ENCODE peak calls at places on chromosomes 13 and 19, in six cellular contexts. One of them, this sample, is unnamed.

GRCh38 chr19:2428756-2429711 is 1.6 kb upstream of the TIMM13 start:
- DNase-seq in H9: peak
- DNase-seq in trophoblast cell: no peak
- DNase-seq in H1: no peak
- DNase-seq in mesenchymal stem cell: no peak
- DNase-seq in IMR-90: no peak
- DNase-seq in this sample: no peak

GRCh38 chr19:45117666-45118065 is 24.7 kb downstream of the PPP1R37 start:
- DNase-seq in H9: no peak
- DNase-seq in trophoblast cell: no peak
- DNase-seq in H1: no peak
- DNase-seq in mesenchymal stem cell: no peak
- DNase-seq in IMR-90: no peak
- DNase-seq in this sample: no peak

GRCh38 chr13:41648314-41648935 is 191.1 kb downstream of the RGCC start:
- DNase-seq in H9: no peak
- DNase-seq in trophoblast cell: peak
- DNase-seq in H1: no peak
- DNase-seq in mesenchymal stem cell: peak
- DNase-seq in IMR-90: peak
- DNase-seq in this sample: no peak

GRCh38 chr19:50837300-50837699 is 3.9 kb upstream of the KLK15 start:
- DNase-seq in H9: no peak
- DNase-seq in trophoblast cell: no peak
- DNase-seq in H1: no peak
- DNase-seq in mesenchymal stem cell: no peak
- DNase-seq in IMR-90: no peak
- DNase-seq in this sample: no peak

GRCh38 chr13:22874839-22875238 is 305.9 kb upstream of the SGCG start:
- DNase-seq in H9: no peak
- DNase-seq in trophoblast cell: no peak
- DNase-seq in H1: no peak
- DNase-seq in mesenchymal stem cell: no peak
- DNase-seq in IMR-90: no peak
- DNase-seq in this sample: no peak

GRCh38 chr19:41939861-41940442 is 11.7 kb upstream of the ERFL start:
- DNase-seq in H9: no peak
- DNase-seq in trophoblast cell: no peak
- DNase-seq in H1: no peak
- DNase-seq in mesenchymal stem cell: no peak
- DNase-seq in IMR-90: no peak
- DNase-seq in this sample: no peak

GRCh38 chr19:32798201-32798600 is 71.4 kb downstream of the SLC7A9 start:
- DNase-seq in H9: no peak
- DNase-seq in trophoblast cell: no peak
- DNase-seq in H1: no peak
- DNase-seq in mesenchymal stem cell: no peak
- DNase-seq in IMR-90: no peak
- DNase-seq in this sample: no peak

GRCh38 chr19:48965806-48966540 is 864 bp downstream of the FTL start:
- DNase-seq in H9: peak
- DNase-seq in trophoblast cell: peak
- DNase-seq in H1: no peak
- DNase-seq in mesenchymal stem cell: peak
- DNase-seq in IMR-90: peak
- DNase-seq in this sample: peak

GRCh38 chr13:73849292-73849691 is 284.9 kb downstream of the KLF12 start:
- DNase-seq in H9: peak
- DNase-seq in trophoblast cell: peak
- DNase-seq in H1: peak
- DNase-seq in mesenchymal stem cell: peak
- DNase-seq in IMR-90: peak
- DNase-seq in this sample: peak

GRCh38 chr19:53905787-53906186 is 3.3 kb upstream of the CACNG7 start:
- DNase-seq in H9: no peak
- DNase-seq in trophoblast cell: no peak
- DNase-seq in H1: no peak
- DNase-seq in mesenchymal stem cell: no peak
- DNase-seq in IMR-90: no peak
- DNase-seq in this sample: no peak

GRCh38 chr19:33125929-33126388 is 6.0 kb upstream of the WDR88 start:
- DNase-seq in H9: peak
- DNase-seq in trophoblast cell: peak
- DNase-seq in H1: no peak
- DNase-seq in mesenchymal stem cell: peak
- DNase-seq in IMR-90: peak
- DNase-seq in this sample: peak

GRCh38 chr13:31162151-31163008 is 676 bp upstream of the HSPH1 start:
- DNase-seq in H9: peak
- DNase-seq in trophoblast cell: peak
- DNase-seq in H1: peak
- DNase-seq in mesenchymal stem cell: peak
- DNase-seq in IMR-90: peak
- DNase-seq in this sample: peak

GRCh38 chr19:46975918-46976782 is 43.5 kb upstream of the NPAS1 start:
- DNase-seq in H9: peak
- DNase-seq in trophoblast cell: peak
- DNase-seq in H1: peak
- DNase-seq in mesenchymal stem cell: peak
- DNase-seq in IMR-90: peak
- DNase-seq in this sample: peak

GRCh38 chr19:47510516-47511127 is 4.2 kb downstream of the NAPA start:
- DNase-seq in H9: no peak
- DNase-seq in trophoblast cell: no peak
- DNase-seq in H1: no peak
- DNase-seq in mesenchymal stem cell: no peak
- DNase-seq in IMR-90: no peak
- DNase-seq in this sample: no peak

GRCh38 chr19:50556236-50557008 is 11.8 kb downstream of the LRRC4B start:
- DNase-seq in H9: peak
- DNase-seq in trophoblast cell: peak
- DNase-seq in H1: peak
- DNase-seq in mesenchymal stem cell: peak
- DNase-seq in IMR-90: peak
- DNase-seq in this sample: peak

GRCh38 chr13:29594310-29594709 is 1.2 kb downstream of the SLC7A1 start:
- DNase-seq in H9: no peak
- DNase-seq in trophoblast cell: peak
- DNase-seq in H1: no peak
- DNase-seq in mesenchymal stem cell: peak
- DNase-seq in IMR-90: peak
- DNase-seq in this sample: peak

GRCh38 chr13:104984296-104984818 is 1551.1 kb downstream of the EFNB2 start:
- DNase-seq in H9: no peak
- DNase-seq in trophoblast cell: no peak
- DNase-seq in H1: no peak
- DNase-seq in mesenchymal stem cell: peak
- DNase-seq in IMR-90: peak
- DNase-seq in this sample: no peak

GRCh38 chr19:45876411-45877197 is 9.3 kb downstream of the IRF2BP1 start:
- DNase-seq in H9: peak
- DNase-seq in trophoblast cell: no peak
- DNase-seq in H1: no peak
- DNase-seq in mesenchymal stem cell: peak
- DNase-seq in IMR-90: peak
- DNase-seq in this sample: no peak

GRCh38 chr19:48330012-48330681 is 4.8 kb downstream of the EMP3 start:
- DNase-seq in H9: peak
- DNase-seq in trophoblast cell: peak
- DNase-seq in H1: no peak
- DNase-seq in mesenchymal stem cell: peak
- DNase-seq in IMR-90: no peak
- DNase-seq in this sample: peak

GRCh38 chr13:94674609-94675348 is 37.6 kb downstream of the SOX21 start:
- DNase-seq in H9: peak
- DNase-seq in trophoblast cell: peak
- DNase-seq in H1: no peak
- DNase-seq in mesenchymal stem cell: peak
- DNase-seq in IMR-90: peak
- DNase-seq in this sample: peak

GRCh38 chr13:113554333-113554700 is 30.2 kb upstream of the TFDP1 start:
- DNase-seq in H9: no peak
- DNase-seq in trophoblast cell: no peak
- DNase-seq in H1: no peak
- DNase-seq in mesenchymal stem cell: no peak
- DNase-seq in IMR-90: no peak
- DNase-seq in this sample: no peak

GRCh38 chr13:93882086-93882651 is 597.3 kb downstream of the DCT start:
- DNase-seq in H9: no peak
- DNase-seq in trophoblast cell: no peak
- DNase-seq in H1: no peak
- DNase-seq in mesenchymal stem cell: peak
- DNase-seq in IMR-90: peak
- DNase-seq in this sample: no peak

GRCh38 chr13:94182185-94182761 is 297.2 kb downstream of the DCT start:
- DNase-seq in H9: no peak
- DNase-seq in trophoblast cell: no peak
- DNase-seq in H1: no peak
- DNase-seq in mesenchymal stem cell: no peak
- DNase-seq in IMR-90: no peak
- DNase-seq in this sample: no peak

DNA sequence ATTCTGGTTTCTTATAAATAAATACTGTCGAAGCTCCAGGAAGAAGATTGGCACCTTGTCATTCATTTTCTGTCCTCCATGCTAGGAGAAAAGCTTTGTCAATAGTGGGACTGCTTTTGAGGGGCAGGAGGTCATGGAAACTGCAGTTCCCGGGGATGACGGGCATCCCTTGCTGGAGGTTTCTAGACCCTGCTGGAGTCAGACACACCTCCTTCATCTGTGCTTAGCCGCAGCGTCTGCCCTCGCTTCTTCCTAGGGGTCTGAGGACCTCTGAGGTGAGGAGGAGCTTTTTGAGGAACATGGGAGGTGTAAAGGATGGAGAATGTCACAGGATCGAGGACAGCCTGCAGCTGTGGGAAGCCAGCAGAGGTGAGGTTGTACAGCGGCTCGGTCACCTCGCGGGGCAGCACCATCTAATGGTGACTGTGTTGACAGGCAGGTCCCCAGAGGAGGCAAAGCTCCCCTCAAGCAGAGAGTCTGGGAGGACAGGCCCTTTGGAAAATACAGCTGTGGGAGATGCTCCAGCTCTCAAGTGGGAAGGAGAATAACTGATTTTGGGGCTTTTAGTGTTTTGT is 172.7 kb upstream of the RNF113B start:
- DNase-seq in H9: peak
- DNase-seq in trophoblast cell: peak
- DNase-seq in H1: no peak
- DNase-seq in mesenchymal stem cell: no peak
- DNase-seq in IMR-90: no peak
- DNase-seq in this sample: no peak
- H4K91ac ChIP-seq in H9: no peak
- H4K91ac ChIP-seq in trophoblast cell: no peak
- H4K91ac ChIP-seq in H1: no peak
- H4K91ac ChIP-seq in mesenchymal stem cell: peak
- H4K91ac ChIP-seq in IMR-90: no peak
- H4K91ac ChIP-seq in this sample: no peak

DNA sequence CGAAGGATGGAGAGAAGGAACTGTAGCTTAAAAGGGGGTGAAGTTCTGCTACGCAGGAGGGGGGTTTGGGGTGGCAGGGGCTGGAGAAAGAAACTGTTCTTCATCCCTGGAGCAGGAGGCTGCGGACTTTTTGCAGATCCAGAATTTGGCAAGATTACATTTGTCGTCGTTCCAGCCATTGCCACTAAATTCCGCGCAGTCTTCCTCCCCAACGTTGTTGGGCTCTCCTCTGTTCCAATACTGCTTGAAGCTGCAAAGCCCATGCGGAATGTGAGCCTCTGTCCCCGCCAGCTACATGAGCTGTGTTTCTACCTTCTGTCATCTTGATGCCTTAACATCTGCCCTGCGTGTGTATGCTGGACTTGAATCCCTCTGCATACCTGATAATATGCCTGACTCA is 4.3 kb downstream of the CD209 start:
- DNase-seq in H9: no peak
- DNase-seq in trophoblast cell: peak
- DNase-seq in H1: no peak
- DNase-seq in mesenchymal stem cell: no peak
- DNase-seq in IMR-90: no peak
- DNase-seq in this sample: no peak
- H3K4me2 ChIP-seq in H9: no peak
- H3K4me2 ChIP-seq in trophoblast cell: no peak
- H3K4me2 ChIP-seq in H1: no peak
- H3K4me2 ChIP-seq in mesenchymal stem cell: no peak
- H3K4me2 ChIP-seq in IMR-90: no peak
- H3K4me2 ChIP-seq in this sample: no peak

GRCh38 chr13:75607447-75607846 is 28.7 kb upstream of the LMO7 start:
- DNase-seq in H9: no peak
- DNase-seq in trophoblast cell: peak
- DNase-seq in H1: no peak
- DNase-seq in mesenchymal stem cell: no peak
- DNase-seq in IMR-90: no peak
- DNase-seq in this sample: no peak

GRCh38 chr13:75610466-75610865 is 25.7 kb upstream of the LMO7 start:
- DNase-seq in H9: no peak
- DNase-seq in trophoblast cell: peak
- DNase-seq in H1: no peak
- DNase-seq in mesenchymal stem cell: no peak
- DNase-seq in IMR-90: no peak
- DNase-seq in this sample: no peak

GRCh38 chr13:75617230-75617629 is 18.9 kb upstream of the LMO7 start:
- DNase-seq in H9: no peak
- DNase-seq in trophoblast cell: no peak
- DNase-seq in H1: no peak
- DNase-seq in mesenchymal stem cell: no peak
- DNase-seq in IMR-90: no peak
- DNase-seq in this sample: no peak

GRCh38 chr13:75618308-75618707 is 17.8 kb upstream of the LMO7 start:
- DNase-seq in H9: no peak
- DNase-seq in trophoblast cell: no peak
- DNase-seq in H1: no peak
- DNase-seq in mesenchymal stem cell: no peak
- DNase-seq in IMR-90: no peak
- DNase-seq in this sample: no peak

DNA sequence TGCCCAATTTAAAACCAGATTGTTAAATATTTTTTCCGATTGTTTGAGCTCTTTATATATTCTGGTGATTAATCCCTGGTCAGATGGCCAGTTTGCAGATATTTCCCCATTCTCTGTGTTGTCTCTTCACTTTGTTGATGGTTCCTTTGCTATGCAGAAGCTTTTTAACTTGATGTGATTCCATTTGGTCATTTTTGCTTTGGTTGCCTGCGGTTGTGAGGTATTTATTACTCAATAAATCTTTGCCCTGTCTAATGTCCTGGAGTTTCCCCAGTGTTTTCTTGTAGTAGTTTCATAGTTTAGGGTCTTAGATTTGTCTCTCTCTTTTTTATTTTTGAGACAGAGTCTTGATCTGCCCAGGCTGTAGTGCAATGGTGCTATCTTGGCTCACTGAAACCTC is 23.8 kb upstream of the LMO7 start:
- DNase-seq in H9: no peak
- DNase-seq in trophoblast cell: no peak
- DNase-seq in H1: no peak
- DNase-seq in mesenchymal stem cell: peak
- DNase-seq in IMR-90: peak
- DNase-seq in this sample: no peak
- H4K91ac ChIP-seq in H9: no peak
- H4K91ac ChIP-seq in trophoblast cell: no peak
- H4K91ac ChIP-seq in H1: no peak
- H4K91ac ChIP-seq in mesenchymal stem cell: no peak
- H4K91ac ChIP-seq in IMR-90: no peak
- H4K91ac ChIP-seq in this sample: no peak

GRCh38 chr19:10228925-10229324 is 2.2 kb downstream of the S1PR2 start:
- DNase-seq in H9: peak
- DNase-seq in trophoblast cell: peak
- DNase-seq in H1: no peak
- DNase-seq in mesenchymal stem cell: peak
- DNase-seq in IMR-90: peak
- DNase-seq in this sample: no peak
- H3K4me2 ChIP-seq in H9: no peak
- H3K4me2 ChIP-seq in trophoblast cell: no peak
- H3K4me2 ChIP-seq in H1: no peak
- H3K4me2 ChIP-seq in mesenchymal stem cell: no peak
- H3K4me2 ChIP-seq in IMR-90: peak
- H3K4me2 ChIP-seq in this sample: no peak

This sample was measured in neuronal stem cell.